ENCODE peak calls at places on chromosome 11, in eight cellular contexts. E is kidney; L is OCI-LY7; S is lower lobe of right lung; X is aorta; V is fibroblast of lung; M is CD8-positive, alpha-beta memory T cell; K is psoas muscle. P is an unnamed sample. For H3K4me1, the result is how much of the 10 kb centered on the place peaks cover.

GRCh38 chr11:120096756-120097191 is 41.1 kb downstream of the TRIM29 start:
- DNase-seq in E (no peak), V (no peak), X (peak), L (no peak), S (no peak), M (no peak), K (no peak), P (no peak)

GRCh38 chr11:105000797-105001196 is 22.2 kb downstream of the CASP5 start:
- DNase-seq in L (peak), E (no peak), S (peak), X (no peak), V (no peak), M (peak), K (no peak), P (peak)

GRCh38 chr11:130467116-130467990 is 18.9 kb downstream of the ADAMTS15 start:
- DNase-seq in E (no peak), K (no peak), V (no peak), M (no peak), S (no peak), L (no peak), X (no peak), P (no peak)

GRCh38 chr11:121801796-121802195 is 314.2 kb downstream of the BLID start:
- DNase-seq in E (no peak), S (no peak), K (no peak), V (no peak), X (no peak), M (no peak), L (no peak), P (no peak)

GRCh38 chr11:2554338-2555240 is 109.8 kb downstream of the KCNQ1 start:
- DNase-seq in E (peak), L (no peak), X (peak), K (no peak), M (no peak), V (no peak), S (peak), P (no peak)

GRCh38 chr11:80188228-80188627 is 747.4 kb upstream of the TENM4 start:
- DNase-seq in K (no peak), S (no peak), L (no peak), X (no peak), M (no peak), V (no peak), E (no peak), P (no peak)

GRCh38 chr11:1931326-1931725 is 11.8 kb downstream of the TNNT3 start:
- DNase-seq in V (peak), K (peak), X (peak), S (no peak), E (peak), M (no peak), L (no peak), P (no peak)

GRCh38 chr11:45246241-45246640 is 39.9 kb downstream of the SYT13 start:
- DNase-seq in L (no peak), V (no peak), S (no peak), X (no peak), K (no peak), M (no peak), E (no peak), P (no peak)

GRCh38 chr11:30878400-30878799 is 292.2 kb upstream of the MPPED2 start:
- DNase-seq in L (no peak), K (no peak), S (no peak), E (no peak), V (no peak), X (no peak), M (no peak), P (no peak)

GRCh38 chr11:17538731-17539130 is 5.5 kb downstream of the USH1C start:
- DNase-seq in K (no peak), X (peak), S (no peak), M (no peak), E (no peak), V (no peak), L (no peak), P (no peak)

GRCh38 chr11:15843309-15843857 is 513.0 kb downstream of the SOX6 start:
- DNase-seq in X (no peak), M (no peak), S (no peak), E (no peak), L (no peak), K (no peak), V (peak), P (no peak)

GRCh38 chr11:72781063-72781312 is 12.9 kb downstream of the STARD10 start:
- DNase-seq in L (no peak), M (no peak), V (no peak), E (no peak), X (no peak), S (peak), K (no peak), P (no peak)

GRCh38 chr11:120473486-120473885 is 38.1 kb upstream of the GRIK4 start:
- DNase-seq in X (no peak), V (no peak), K (no peak), S (no peak), E (no peak), M (no peak), L (no peak), P (no peak)

GRCh38 chr11:66335531-66336233 is 552 bp downstream of the RIN1 start:
- DNase-seq in M (no peak), E (peak), V (peak), X (peak), K (peak), S (peak), L (no peak), P (no peak)
- H3K4me3 ChIP-seq in M (peak), E (peak), V (peak), X (peak), K (peak), S (peak), L (no peak), P (peak)

GRCh38 chr11:71248251-71248570 is 4.2 kb downstream of the SHANK2 start:
- DNase-seq in S (no peak), M (no peak), L (no peak), V (no peak), K (no peak), X (no peak), E (no peak), P (no peak)
- H3K4me1 ChIP-seq in S (under half), M (under half), L (under half), V (under half), K (under half), X (under half), E (under half), P (under half)

GRCh38 chr11:79152511-79152910 is 288.3 kb downstream of the TENM4 start:
- DNase-seq in M (no peak), K (no peak), X (no peak), L (no peak), S (no peak), E (peak), V (no peak), P (no peak)
- H3K27ac ChIP-seq in M (no peak), K (no peak), X (no peak), L (no peak), S (no peak), E (no peak), V (no peak), P (no peak)

DNA sequence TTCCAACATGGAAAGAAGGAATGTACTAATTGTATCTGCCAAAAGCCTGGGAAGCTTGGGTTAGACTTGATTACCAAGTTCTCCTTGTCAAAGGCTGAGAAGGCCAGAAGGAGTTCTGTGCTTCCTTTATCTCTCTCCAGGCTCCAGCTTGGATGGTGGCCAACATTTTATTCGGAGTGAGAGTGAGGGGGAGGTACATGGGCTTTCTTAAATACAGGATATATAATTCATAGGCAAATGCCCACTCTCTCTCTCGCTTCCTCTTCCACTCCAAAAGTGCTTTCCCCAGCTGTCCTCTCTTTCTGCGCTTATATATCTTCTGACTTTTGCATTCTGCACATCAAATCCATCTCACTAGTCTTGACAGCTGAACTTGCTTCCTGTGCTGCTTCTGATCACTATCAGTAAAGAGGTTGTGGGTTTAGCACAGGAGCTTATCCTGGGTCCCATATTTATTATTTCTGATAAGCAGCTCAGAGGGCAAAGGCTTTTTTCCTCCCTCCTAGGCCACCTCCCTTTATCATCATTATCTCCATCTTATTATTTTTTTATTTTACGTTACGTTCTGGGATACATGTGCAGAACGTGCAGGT is 125.4 kb upstream of the ARHGAP20 start:
- DNase-seq in E (no peak), S (no peak), K (no peak), X (no peak), M (no peak), V (no peak), L (no peak), P (no peak)
- H3K4me3 ChIP-seq in E (no peak), S (no peak), K (no peak), X (no peak), M (no peak), V (no peak), L (no peak), P (no peak)

GRCh38 chr11:63491614-63492372 is 826 bp upstream of the PLAAT5 start:
- DNase-seq in E (no peak), M (no peak), V (peak), K (no peak), L (no peak), S (no peak), X (no peak), P (peak)
- H3K4me1 ChIP-seq in E (under half), M (under half), V (under half), K (under half), L (under half), S (under half), X (under half), P (under half)

GRCh38 chr11:6526411-6527135 is 29.5 kb downstream of the DNHD1 start:
- DNase-seq in V (no peak), L (no peak), E (no peak), K (no peak), S (no peak), M (no peak), X (no peak), P (no peak)
- H3K27ac ChIP-seq in V (no peak), L (no peak), E (no peak), K (no peak), S (no peak), M (no peak), X (no peak), P (no peak)

GRCh38 chr11:35393093-35393492 is 26.3 kb downstream of the SLC1A2 start:
- DNase-seq in X (no peak), M (no peak), K (no peak), S (no peak), E (no peak), V (no peak), L (no peak), P (no peak)

GRCh38 chr11:35389112-35389511 is 30.2 kb downstream of the SLC1A2 start:
- DNase-seq in M (no peak), S (no peak), E (no peak), X (no peak), K (no peak), V (no peak), L (no peak), P (no peak)

GRCh38 chr11:35389897-35390462 is 29.4 kb downstream of the SLC1A2 start:
- DNase-seq in L (no peak), X (no peak), V (no peak), M (no peak), K (no peak), S (no peak), E (no peak), P (no peak)

GRCh38 chr11:35391922-35392813 is 27.2 kb downstream of the SLC1A2 start:
- DNase-seq in E (peak), M (peak), K (peak), X (peak), L (peak), S (peak), V (peak), P (peak)

GRCh38 chr11:35390737-35391682 is 28.3 kb downstream of the SLC1A2 start:
- DNase-seq in V (peak), L (no peak), K (no peak), X (no peak), E (no peak), S (no peak), M (no peak), P (peak)
- H3K4me3 ChIP-seq in V (no peak), L (no peak), K (no peak), X (no peak), E (peak), S (peak), M (no peak), P (no peak)

GRCh38 chr11:64248578-64248977 is 1.8 kb upstream of the PPP1R14B start:
- DNase-seq in V (no peak), M (no peak), S (no peak), L (no peak), K (no peak), X (no peak), E (no peak), P (no peak)
- H3K4me1 ChIP-seq in V (under half), M (under half), S (under half), L (half or more), K (under half), X (under half), E (under half), P (half or more)

P was measured in CD4-positive, alpha-beta memory T cell.